ENCODE peak calls at places on chromosomes 12 and 14, in seven cellular contexts. V is GM12878, H is SK-N-SH, I is K562, A is HepG2, W is H1, E is HCT116. O is an unnamed sample.

GRCh38 chr12:56299308-56299852 is 750 bp downstream of the CS start:
- DNase-seq in E (no peak), V (no peak), W (peak), H (no peak), A (no peak), I (peak), O (no peak)

GRCh38 chr12:53951577-53952334 is 2.9 kb upstream of the HOXC12 start:
- DNase-seq in H (no peak), E (no peak), I (no peak), V (no peak), A (no peak), W (peak), O (no peak)

GRCh38 chr12:19739195-19739776 is 300.0 kb downstream of the AEBP2 start:
- DNase-seq in H (peak), V (peak), W (no peak), I (peak), A (peak), E (peak), O (peak)

GRCh38 chr14:100341301-100342031 is 18.3 kb downstream of the SLC25A47 start:
- DNase-seq in W (no peak), H (peak), I (no peak), A (no peak), E (no peak), V (peak), O (no peak)

GRCh38 chr14:105397350-105397931 is 897 bp upstream of the TEX22 start:
- DNase-seq in E (no peak), V (no peak), H (no peak), W (no peak), I (no peak), A (no peak), O (no peak)

GRCh38 chr14:89936654-89937185 is 17.8 kb downstream of the EFCAB11 start:
- DNase-seq in V (no peak), A (no peak), I (no peak), E (no peak), H (no peak), W (no peak), O (no peak)

GRCh38 chr14:67668559-67668958 is 5.9 kb downstream of the VTI1B start:
- DNase-seq in W (no peak), H (no peak), I (no peak), A (no peak), E (no peak), V (peak), O (no peak)

GRCh38 chr14:87916886-87917275 is 76.1 kb downstream of the GALC start:
- DNase-seq in I (no peak), V (no peak), W (no peak), A (no peak), H (no peak), E (no peak), O (no peak)

GRCh38 chr14:98924046-98924445 is 348.0 kb downstream of the BCL11B start:
- DNase-seq in A (no peak), V (no peak), I (no peak), H (no peak), W (no peak), E (no peak), O (no peak)

GRCh38 chr14:29233188-29233587 is 466.6 kb downstream of the FOXG1 start:
- DNase-seq in E (no peak), V (no peak), I (no peak), W (no peak), A (no peak), H (no peak), O (no peak)

GRCh38 chr12:124097681-124098080 is 124.7 kb downstream of the ZNF664 start:
- DNase-seq in H (no peak), A (no peak), E (no peak), I (no peak), V (no peak), W (no peak), O (no peak)

GRCh38 chr14:32330356-32331226 is 1.5 kb downstream of the AKAP6 start:
- DNase-seq in E (no peak), V (no peak), H (no peak), A (no peak), I (peak), W (no peak), O (no peak)
- TF ChIP-seq YY1 in E (no peak), V (no peak), H (no peak), A (no peak), I (no peak), W (no peak), O (no peak)

GRCh38 chr12:1799068-1799881 is 21.1 kb upstream of the LRTM2 start:
- DNase-seq in W (no peak), I (no peak), A (no peak), V (no peak), E (no peak), H (peak), O (no peak)

GRCh38 chr12:1798734-1799067 is 21.7 kb upstream of the LRTM2 start:
- DNase-seq in A (no peak), V (no peak), W (no peak), H (peak), E (no peak), I (no peak), O (no peak)

GRCh38 chr12:1797011-1797901 is 23.1 kb upstream of the LRTM2 start:
- DNase-seq in I (no peak), V (no peak), W (peak), A (no peak), H (peak), E (no peak), O (no peak)

GRCh38 chr12:1796515-1797010 is 23.8 kb upstream of the LRTM2 start:
- DNase-seq in H (no peak), A (no peak), V (no peak), W (peak), E (no peak), I (no peak), O (no peak)

DNA sequence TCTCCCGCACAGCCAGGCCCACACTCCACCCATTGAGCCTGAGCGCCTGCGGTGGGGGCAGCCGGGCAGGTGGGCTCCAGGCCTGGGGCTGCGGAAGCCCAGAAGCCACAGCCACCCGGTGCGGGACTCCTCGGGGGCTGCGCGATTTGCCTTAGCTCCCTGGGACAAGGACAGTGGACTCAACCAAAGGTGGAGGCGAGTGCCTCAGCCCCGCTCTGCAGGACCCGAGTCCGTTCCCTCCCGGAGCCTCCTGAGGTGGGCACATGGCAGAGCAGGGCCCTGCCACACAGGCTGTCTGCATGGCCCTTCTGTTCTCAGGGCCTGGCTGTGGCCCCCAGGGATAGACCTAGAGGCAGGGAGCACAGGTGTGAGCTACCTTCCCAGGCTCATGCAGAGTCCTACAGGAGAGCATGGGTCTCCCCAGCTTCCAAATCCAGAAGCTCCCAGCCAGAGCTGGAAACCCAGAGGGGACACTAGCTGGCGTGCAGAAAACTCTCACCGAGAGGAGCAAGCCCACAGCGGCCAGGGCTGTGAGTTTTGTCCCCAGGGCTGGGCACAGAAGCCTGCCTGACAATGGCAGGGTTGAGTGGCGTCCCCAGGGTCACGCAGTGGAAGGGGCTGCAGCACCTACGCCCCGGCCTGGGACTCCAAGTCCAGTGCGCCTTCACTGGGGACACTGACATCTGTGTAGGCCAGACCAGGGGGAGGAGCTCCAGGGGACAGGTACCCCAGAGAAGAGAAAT is 22.2 kb upstream of the LRTM2 start:
- DNase-seq in W (no peak), E (no peak), V (no peak), A (no peak), I (no peak), H (peak), O (no peak)
- TF ChIP-seq YY1 in W (no peak), E (no peak), V (no peak), A (no peak), I (no peak), H (no peak), O (no peak)

DNA sequence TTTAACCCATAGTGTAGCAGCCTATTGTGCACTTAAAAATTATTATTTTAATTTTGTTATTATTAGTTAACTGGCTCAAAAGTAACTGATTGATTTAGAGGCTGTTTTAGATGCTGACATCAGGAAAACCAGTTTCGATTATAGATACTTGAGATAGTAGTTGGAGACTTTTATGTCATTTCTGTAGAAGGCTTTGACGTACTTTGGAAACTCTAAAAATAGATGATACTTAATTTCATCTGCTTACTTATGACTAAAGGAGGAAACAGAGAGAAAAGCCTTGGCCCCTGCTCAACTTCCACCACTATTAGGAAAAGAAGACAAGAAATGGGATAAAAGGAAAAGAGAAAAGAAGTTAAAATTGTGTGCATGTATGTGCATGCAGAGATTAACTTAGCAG is 219.3 kb upstream of the HMGA2 start:
- DNase-seq in A (no peak), W (no peak), E (no peak), I (no peak), H (no peak), V (no peak), O (no peak)
- TF ChIP-seq YY1 in A (no peak), W (no peak), E (no peak), I (no peak), H (no peak), V (no peak), O (no peak)

GRCh38 chr14:31286456-31287293 is 79.1 kb upstream of the HECTD1 start:
- DNase-seq in W (peak), E (peak), H (no peak), A (peak), I (peak), V (no peak), O (no peak)
- TF ChIP-seq YY1 in W (no peak), E (no peak), H (no peak), A (no peak), I (no peak), V (no peak), O (no peak)

O was measured in NT2/D1.